ENCODE peak calls at places on chromosomes 16 and 17, in eight cellular contexts. Z is ovary, C is upper lobe of right lung, M is fibroblast of lung, O is RWPE1, R is pancreas, B is MM.1S, N is lower lobe of right lung. D is an unnamed sample.

GRCh38 chr17:72555052-72555451 is 434.2 kb downstream of the SOX9 start:
- DNase-seq in Z (no peak), C (no peak), M (no peak), O (no peak), R (no peak), B (no peak), N (peak), D (no peak)

GRCh38 chr17:80883831-80884735 is 107.6 kb upstream of the CHMP6 start:
- DNase-seq in Z (peak), C (no peak), M (no peak), O (no peak), R (no peak), B (no peak), N (peak), D (no peak)

GRCh38 chr17:82225368-82226029 is 3.3 kb upstream of the SLC16A3 start:
- DNase-seq in Z (no peak), C (peak), M (no peak), O (no peak), R (no peak), B (no peak), N (peak), D (no peak)

GRCh38 chr17:83009414-83010322 is 69.7 kb upstream of the METRNL start:
- DNase-seq in Z (no peak), C (no peak), M (no peak), O (no peak), R (no peak), B (no peak), N (no peak), D (no peak)

GRCh38 chr16:28910046-28911031 is 14.7 kb downstream of the RABEP2 start:
- DNase-seq in Z (no peak), C (no peak), M (no peak), O (peak), R (no peak), B (no peak), N (no peak), D (peak)

GRCh38 chr16:51151951-51152663 is 1.0 kb upstream of the SALL1 start:
- DNase-seq in Z (peak), C (no peak), M (peak), O (no peak), R (peak), B (no peak), N (no peak), D (no peak)

GRCh38 chr17:11668633-11669032 is 70.4 kb downstream of the DNAH9 start:
- DNase-seq in Z (no peak), C (no peak), M (no peak), O (no peak), R (no peak), B (no peak), N (no peak), D (no peak)

GRCh38 chr17:8117980-8118768 is at the start of gene ALOXE3:
- DNase-seq in Z (peak), C (no peak), M (peak), O (peak), R (no peak), B (no peak), N (no peak), D (peak)

GRCh38 chr16:46975908-46976470 is 2.5 kb upstream of the DNAJA2 start:
- DNase-seq in Z (no peak), C (no peak), M (no peak), O (no peak), R (no peak), B (no peak), N (no peak), D (no peak)

GRCh38 chr17:3959295-3959899 is 4.8 kb downstream of the ATP2A3 start:
- DNase-seq in Z (no peak), C (no peak), M (peak), O (peak), R (no peak), B (no peak), N (no peak), D (peak)

GRCh38 chr16:66388350-66389139 is 22.1 kb downstream of the CDH5 start:
- DNase-seq in Z (no peak), C (no peak), M (no peak), O (no peak), R (no peak), B (no peak), N (no peak), D (no peak)

GRCh38 chr16:15509051-15509592 is 74.7 kb downstream of the BMERB1 start:
- DNase-seq in Z (no peak), C (no peak), M (peak), O (no peak), R (no peak), B (no peak), N (no peak), D (no peak)

GRCh38 chr16:86343733-86344585 is 166.4 kb upstream of the FOXF1 start:
- DNase-seq in Z (no peak), C (no peak), M (peak), O (no peak), R (no peak), B (no peak), N (no peak), D (no peak)

GRCh38 chr17:70848785-70849184 is 679.5 kb downstream of the KCNJ2 start:
- DNase-seq in Z (no peak), C (no peak), M (peak), O (peak), R (no peak), B (no peak), N (no peak), D (no peak)

GRCh38 chr16:9092282-9092962 is 978 bp downstream of the HAPSTR1 start:
- DNase-seq in Z (peak), C (peak), M (no peak), O (peak), R (peak), B (peak), N (peak), D (peak)

GRCh38 chr17:81396722-81397313 is 1.6 kb downstream of the BAHCC1 start:
- DNase-seq in Z (peak), C (peak), M (peak), O (no peak), R (no peak), B (no peak), N (no peak), D (no peak)

GRCh38 chr17:38469875-38470274 is 41.6 kb downstream of the ARHGAP23 start:
- DNase-seq in Z (no peak), C (no peak), M (peak), O (no peak), R (no peak), B (no peak), N (no peak), D (no peak)

GRCh38 chr16:66020061-66020460 is 346.4 kb upstream of the CDH5 start:
- DNase-seq in Z (no peak), C (no peak), M (peak), O (no peak), R (no peak), B (no peak), N (no peak), D (no peak)

GRCh38 chr16:57941016-57941656 is 29.8 kb downstream of the CNGB1 start:
- DNase-seq in Z (no peak), C (peak), M (peak), O (peak), R (peak), B (no peak), N (peak), D (peak)

GRCh38 chr16:52051773-52052172 is 495.2 kb downstream of the TOX3 start:
- DNase-seq in Z (no peak), C (no peak), M (no peak), O (no peak), R (no peak), B (no peak), N (no peak), D (no peak)

GRCh38 chr17:35089846-35090193 is 26.3 kb upstream of the RFFL start:
- DNase-seq in Z (no peak), C (no peak), M (peak), O (peak), R (peak), B (no peak), N (peak), D (peak)

GRCh38 chr17:82287849-82288601 is 14.5 kb upstream of the CSNK1D start:
- DNase-seq in Z (peak), C (peak), M (peak), O (peak), R (peak), B (no peak), N (peak), D (peak)

GRCh38 chr16:17397499-17397891 is 73.3 kb downstream of the XYLT1 start:
- DNase-seq in Z (no peak), C (no peak), M (peak), O (no peak), R (peak), B (no peak), N (no peak), D (peak)

GRCh38 chr16:11586856-11587642 is at the start of gene LITAF:
- DNase-seq in Z (peak), C (peak), M (peak), O (peak), R (peak), B (peak), N (peak), D (peak)

GRCh38 chr16:89358030-89359005 is 132.0 kb downstream of the ANKRD11 start:
- DNase-seq in Z (peak), C (peak), M (no peak), O (no peak), R (no peak), B (no peak), N (no peak), D (no peak)

GRCh38 chr17:44083250-44083849 is 12.8 kb downstream of the G6PC3 start:
- DNase-seq in Z (no peak), C (peak), M (no peak), O (no peak), R (no peak), B (no peak), N (no peak), D (peak)

GRCh38 chr17:44081681-44082080 is 11.1 kb downstream of the G6PC3 start:
- DNase-seq in Z (no peak), C (no peak), M (peak), O (no peak), R (no peak), B (no peak), N (peak), D (no peak)

GRCh38 chr17:44082206-44082605 is 11.7 kb downstream of the G6PC3 start:
- DNase-seq in Z (no peak), C (peak), M (no peak), O (no peak), R (no peak), B (no peak), N (peak), D (no peak)

GRCh38 chr17:44084921-44085320 is 14.4 kb downstream of the G6PC3 start:
- DNase-seq in Z (no peak), C (no peak), M (no peak), O (no peak), R (no peak), B (no peak), N (no peak), D (no peak)

GRCh38 chr17:44084131-44084538 is 13.6 kb downstream of the G6PC3 start:
- DNase-seq in Z (no peak), C (peak), M (no peak), O (no peak), R (no peak), B (peak), N (no peak), D (peak)
- TF ChIP-seq CTCF in Z (no peak), C (peak), M (peak), O (peak), R (no peak), B (peak), N (peak), D (peak)

DNA sequence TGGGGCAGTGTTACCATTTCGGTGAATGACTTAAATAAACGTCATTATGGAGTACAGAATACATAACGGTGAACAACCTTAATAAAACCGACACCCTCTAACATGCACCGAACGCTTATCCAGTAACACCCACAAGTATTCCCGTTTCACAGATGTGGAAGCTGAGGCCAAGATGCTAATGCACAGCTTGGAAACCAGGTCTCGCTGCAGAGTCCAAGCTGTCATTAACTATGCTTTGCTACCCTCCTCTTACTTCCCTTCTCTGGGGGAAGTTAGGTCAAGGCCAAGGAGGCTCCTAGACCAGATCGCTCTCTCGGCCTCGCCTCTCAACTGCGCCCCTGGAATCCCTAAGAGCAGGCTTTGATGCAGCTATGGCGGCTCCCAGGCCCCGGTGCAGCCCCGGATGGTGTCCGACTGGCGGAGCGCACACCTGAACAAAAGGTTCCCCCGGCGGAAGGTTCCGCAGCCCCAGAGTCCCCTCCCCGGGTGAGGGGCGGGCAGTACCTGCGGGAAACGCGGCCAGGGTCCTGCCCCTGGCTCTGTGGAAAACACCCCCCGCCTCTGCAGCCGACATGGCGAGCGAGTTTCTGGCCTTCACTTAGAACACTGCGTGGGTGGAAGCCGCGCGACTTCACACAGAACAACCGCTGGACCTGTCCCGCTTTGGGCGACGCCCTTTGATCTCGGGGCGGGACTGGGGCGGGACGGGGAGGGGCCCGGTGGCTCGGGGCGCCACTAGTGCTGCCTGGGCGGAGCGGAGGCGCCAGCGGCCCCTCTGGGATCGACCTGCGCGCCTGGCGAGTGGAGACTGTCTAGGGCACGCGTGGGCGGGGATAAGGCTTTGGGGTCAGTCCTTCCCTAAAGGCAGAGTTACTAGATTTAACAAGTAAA is at the start of gene CPPED1:
- DNase-seq in Z (peak), C (peak), M (peak), O (peak), R (peak), B (peak), N (peak), D (no peak)
- TF ChIP-seq CTCF in Z (peak), C (no peak), M (no peak), O (no peak), R (no peak), B (no peak), N (no peak), D (no peak)

GRCh38 chr17:43368740-43369506 is 29.9 kb upstream of the ARL4D start:
- DNase-seq in Z (peak), C (peak), M (peak), O (peak), R (peak), B (peak), N (peak), D (peak)
- TF ChIP-seq CTCF in Z (no peak), C (no peak), M (no peak), O (peak), R (no peak), B (no peak), N (peak), D (no peak)

DNA sequence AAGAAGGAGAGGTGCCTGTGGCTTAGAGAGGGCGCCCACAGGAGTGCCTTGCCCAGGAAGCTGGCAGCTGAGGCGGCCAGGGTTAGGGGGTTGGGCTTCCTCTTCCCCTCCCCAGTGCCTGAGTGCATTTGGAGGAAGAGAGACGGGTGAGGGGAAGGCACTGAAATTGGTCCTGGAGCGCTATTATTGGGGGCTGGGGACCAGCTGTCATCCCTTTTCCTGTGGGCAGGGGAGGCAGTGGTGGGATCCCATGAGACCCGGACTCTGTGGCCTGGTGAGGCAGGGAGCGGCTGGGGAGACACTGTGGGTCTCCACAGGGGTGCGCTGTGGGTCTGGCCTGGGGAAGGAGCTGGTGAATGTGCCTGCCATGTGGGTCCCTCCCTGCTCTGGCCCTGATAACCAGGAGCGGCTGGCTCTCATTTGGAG is 259.7 kb downstream of the SEC14L1 start:
- DNase-seq in Z (no peak), C (no peak), M (no peak), O (no peak), R (no peak), B (no peak), N (peak), D (no peak)
- TF ChIP-seq CTCF in Z (no peak), C (peak), M (peak), O (no peak), R (no peak), B (no peak), N (peak), D (no peak)

DNA sequence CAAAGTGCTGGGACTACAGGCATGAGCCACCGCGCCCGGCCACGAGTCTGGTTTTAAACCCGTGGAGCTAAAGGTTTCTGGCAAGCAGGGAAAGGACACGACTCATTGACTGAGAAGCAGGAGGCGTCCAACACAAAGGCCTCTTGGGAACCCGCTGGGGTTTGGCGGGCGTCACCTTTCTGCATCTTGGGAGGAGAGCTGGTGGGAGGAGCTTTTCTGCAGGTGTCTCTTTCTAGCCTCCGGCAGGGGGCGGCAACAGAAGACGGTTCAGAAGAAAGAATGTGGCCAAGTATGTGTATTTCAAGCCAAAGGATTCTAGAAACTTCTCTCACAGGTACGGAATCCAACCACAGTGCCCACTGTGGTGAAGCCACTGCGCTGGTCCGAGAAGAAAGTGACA is 97.4 kb downstream of the MRM3 start:
- DNase-seq in Z (peak), C (peak), M (peak), O (peak), R (peak), B (peak), N (peak), D (peak)
- TF ChIP-seq CTCF in Z (peak), C (peak), M (peak), O (peak), R (peak), B (peak), N (peak), D (peak)

GRCh38 chr16:88298166-88298881 is 84.4 kb upstream of the ZNF469 start:
- DNase-seq in Z (peak), C (no peak), M (peak), O (peak), R (no peak), B (no peak), N (peak), D (no peak)

GRCh38 chr16:88300463-88300835 is 82.3 kb upstream of the ZNF469 start:
- DNase-seq in Z (no peak), C (no peak), M (no peak), O (no peak), R (no peak), B (no peak), N (no peak), D (no peak)

GRCh38 chr16:88299751-88300462 is 82.9 kb upstream of the ZNF469 start:
- DNase-seq in Z (no peak), C (no peak), M (no peak), O (no peak), R (no peak), B (no peak), N (no peak), D (no peak)

GRCh38 chr16:88297178-88297720 is 85.5 kb upstream of the ZNF469 start:
- DNase-seq in Z (no peak), C (no peak), M (no peak), O (no peak), R (no peak), B (no peak), N (no peak), D (no peak)

DNA sequence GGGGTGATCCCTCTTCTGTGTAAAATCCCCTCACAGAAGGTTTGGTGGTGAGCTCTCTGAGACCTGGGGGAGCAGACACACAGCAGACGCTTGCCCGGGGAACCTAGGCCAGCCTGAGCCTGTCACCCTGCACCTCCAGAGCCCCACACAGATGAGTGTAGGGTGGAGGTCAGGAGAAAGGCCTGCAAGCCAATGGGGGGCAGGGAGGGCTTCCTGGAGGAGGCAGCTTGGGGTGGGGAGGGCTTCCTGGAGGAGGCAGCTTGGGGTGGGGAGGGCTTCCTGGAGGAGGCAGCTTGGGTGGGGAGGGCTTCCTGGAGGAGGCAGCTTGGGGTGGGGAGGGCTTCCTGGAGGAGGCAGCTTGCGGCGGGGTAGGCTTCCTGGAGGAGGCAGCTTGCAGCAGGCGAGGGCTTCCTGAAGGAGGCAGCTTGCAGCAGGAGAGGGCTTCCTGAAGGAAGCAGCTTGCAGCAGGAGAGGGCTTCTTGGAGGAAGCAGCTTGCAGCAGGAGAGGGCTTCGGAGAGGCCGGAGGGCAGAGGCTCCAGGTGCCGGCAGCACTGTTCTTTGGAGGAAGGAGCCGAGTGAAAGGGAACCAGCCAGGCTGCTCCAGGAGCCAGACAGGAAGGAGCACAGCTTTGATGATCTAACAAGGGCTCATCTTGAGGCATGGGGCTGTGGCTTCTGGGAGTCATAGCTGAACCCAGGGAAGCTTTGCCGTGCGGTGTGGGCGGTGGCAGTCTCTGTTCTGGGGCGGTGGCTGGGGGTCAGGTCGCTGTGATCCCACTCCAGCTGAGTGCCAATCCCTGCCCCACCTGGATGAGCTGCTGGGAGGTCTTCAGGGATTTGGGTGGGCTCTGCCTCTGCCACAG is 83.6 kb upstream of the ZNF469 start:
- DNase-seq in Z (no peak), C (no peak), M (peak), O (no peak), R (no peak), B (no peak), N (peak), D (no peak)
- TF ChIP-seq CTCF in Z (no peak), C (no peak), M (no peak), O (no peak), R (no peak), B (no peak), N (no peak), D (no peak)

GRCh38 chr16:4433228-4433627 is 7.6 kb downstream of the DNAJA3 start:
- DNase-seq in Z (no peak), C (no peak), M (no peak), O (no peak), R (no peak), B (no peak), N (no peak), D (no peak)
- TF ChIP-seq CTCF in Z (no peak), C (no peak), M (no peak), O (no peak), R (no peak), B (no peak), N (no peak), D (no peak)

D was measured in Calu3.